ENCODE peak calls at places on chromosome 16, in four cellular contexts. N, R, B and Z are unnamed samples.

GRCh38 chr16:54165174-54165911 is 121.2 kb downstream of the IRX3 start:
- DNase-seq in N (no peak), R (no peak), B (no peak), Z (no peak)

GRCh38 chr16:27449434-27450188 is 47.6 kb downstream of the IL21R start:
- DNase-seq in N (no peak), R (peak), B (peak), Z (no peak)

GRCh38 chr16:89737341-89738071 is 16.2 kb downstream of the ZNF276 start:
- DNase-seq in N (no peak), R (peak), B (no peak), Z (no peak)

GRCh38 chr16:58197314-58198012 is 443 bp downstream of the CSNK2A2 start:
- DNase-seq in N (no peak), R (no peak), B (no peak), Z (no peak)

GRCh38 chr16:1290032-1290431 is 19.4 kb upstream of the UBE2I start:
- DNase-seq in N (no peak), R (no peak), B (no peak), Z (no peak)

GRCh38 chr16:68823401-68823800 is 19.9 kb upstream of the TANGO6 start:
- DNase-seq in N (peak), R (no peak), B (no peak), Z (no peak)

GRCh38 chr16:56370836-56371235 is 54.5 kb downstream of the AMFR start:
- DNase-seq in N (peak), R (no peak), B (no peak), Z (no peak)

GRCh38 chr16:84446596-84447392 is 57.7 kb downstream of the MEAK7 start:
- DNase-seq in N (no peak), R (no peak), B (no peak), Z (no peak)

GRCh38 chr16:2231016-2231931 is 5.0 kb upstream of the DNASE1L2 start:
- DNase-seq in N (peak), R (no peak), B (no peak), Z (no peak)

GRCh38 chr16:80024443-80024842 is 423.9 kb upstream of the MAF start:
- DNase-seq in N (no peak), R (no peak), B (no peak), Z (no peak)

GRCh38 chr16:81494434-81494806 is 49.8 kb downstream of the CMIP start:
- DNase-seq in N (no peak), R (no peak), B (no peak), Z (no peak)

GRCh38 chr16:72066747-72067146 is 3.7 kb downstream of the HPR start:
- DNase-seq in N (peak), R (no peak), B (no peak), Z (no peak)

GRCh38 chr16:83402969-83403368 is 404.8 kb upstream of the HSBP1 start:
- DNase-seq in N (peak), R (no peak), B (no peak), Z (no peak)

DNA sequence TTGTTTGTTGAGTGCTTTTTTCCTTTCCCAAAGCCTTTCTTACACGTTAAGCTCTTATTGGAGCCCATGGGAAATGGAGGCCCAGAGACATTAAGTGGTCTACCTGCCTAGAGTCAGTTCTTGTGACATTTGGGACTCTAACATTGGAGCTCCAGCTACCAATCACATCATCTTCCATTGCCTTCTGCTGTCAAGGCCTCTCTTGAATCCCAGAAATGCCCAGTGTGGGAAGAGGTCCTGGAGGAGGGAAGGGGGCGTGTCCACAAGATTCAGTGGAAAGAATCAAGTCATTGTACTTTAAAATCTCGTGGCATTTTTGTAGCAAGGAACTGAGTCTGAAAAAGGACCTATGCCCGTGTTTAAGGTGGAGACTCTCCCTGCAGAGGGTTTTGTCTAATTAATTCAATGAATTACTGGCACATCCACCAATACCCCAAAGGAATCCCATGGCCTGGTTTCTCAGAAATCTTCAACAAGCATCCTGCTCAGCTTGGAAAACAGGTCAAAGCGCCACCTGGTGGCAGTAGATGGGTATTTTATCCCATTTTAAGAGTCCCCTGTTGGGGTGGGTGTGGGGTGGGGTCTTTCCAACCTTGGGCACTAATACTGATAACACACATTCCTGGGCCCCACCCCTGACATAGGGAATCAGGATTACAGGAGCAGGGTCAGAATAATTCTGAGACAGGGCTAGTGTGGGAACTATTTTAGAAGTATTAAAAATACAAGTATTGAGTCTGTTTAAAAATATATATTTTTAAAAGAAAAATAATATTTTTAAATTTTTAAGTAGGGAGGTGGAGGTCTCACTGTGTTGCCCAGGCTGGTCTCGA is 24.6 kb downstream of the GPT2 start:
- DNase-seq in N (peak), R (peak), B (peak), Z (no peak)
- TF ChIP-seq CTCF in N (peak), R (peak), B (peak), Z (peak)

DNA sequence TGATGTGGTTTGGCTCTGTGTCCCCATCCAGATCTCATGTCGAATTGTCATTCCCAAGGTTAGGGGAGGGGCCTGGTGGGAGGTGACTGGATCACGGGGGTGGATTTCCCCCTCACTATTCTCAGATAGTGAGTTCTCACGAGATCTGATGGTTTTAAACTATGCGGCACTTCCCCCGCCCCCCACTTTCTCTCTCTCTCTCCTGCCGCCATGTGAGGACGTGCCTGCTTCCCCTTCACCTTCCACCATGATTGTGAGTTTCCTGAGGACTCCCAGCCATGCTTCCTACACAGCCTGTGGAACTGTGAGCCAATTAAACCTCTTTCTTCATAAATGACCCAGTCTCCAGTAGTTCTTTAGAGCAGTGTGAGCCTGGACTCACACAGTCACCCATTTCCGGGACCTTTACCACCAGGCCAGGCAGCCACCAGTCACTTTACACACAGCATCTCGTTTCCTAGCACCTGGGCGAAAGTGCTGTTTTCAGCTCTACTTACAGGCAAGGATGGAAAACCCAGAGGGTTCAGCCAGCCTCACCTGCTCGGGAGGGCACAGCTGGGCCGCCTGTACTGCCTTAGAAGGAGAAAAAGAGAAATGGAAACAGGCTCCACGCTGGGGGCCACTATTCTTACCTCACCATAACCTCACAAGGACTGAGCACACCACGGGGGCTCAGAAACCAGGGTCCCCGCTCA is 13.8 kb upstream of the ZC3H18 start:
- DNase-seq in N (no peak), R (no peak), B (no peak), Z (no peak)
- TF ChIP-seq CTCF in N (no peak), R (no peak), B (no peak), Z (no peak)

GRCh38 chr16:11200523-11201063 is 55.4 kb downstream of the SOCS1 start:
- DNase-seq in N (no peak), R (no peak), B (no peak), Z (no peak)

GRCh38 chr16:11198817-11199216 is 57.2 kb downstream of the SOCS1 start:
- DNase-seq in N (no peak), R (no peak), B (no peak), Z (no peak)

GRCh38 chr16:11202260-11203091 is 53.5 kb downstream of the SOCS1 start:
- DNase-seq in N (peak), R (no peak), B (no peak), Z (no peak)

GRCh38 chr16:11203111-11203623 is 52.8 kb downstream of the SOCS1 start:
- DNase-seq in N (no peak), R (no peak), B (no peak), Z (no peak)

GRCh38 chr16:11201498-11202259 is 54.3 kb downstream of the SOCS1 start:
- DNase-seq in N (peak), R (no peak), B (no peak), Z (peak)
- TF ChIP-seq CTCF in N (no peak), R (no peak), B (no peak), Z (no peak)

DNA sequence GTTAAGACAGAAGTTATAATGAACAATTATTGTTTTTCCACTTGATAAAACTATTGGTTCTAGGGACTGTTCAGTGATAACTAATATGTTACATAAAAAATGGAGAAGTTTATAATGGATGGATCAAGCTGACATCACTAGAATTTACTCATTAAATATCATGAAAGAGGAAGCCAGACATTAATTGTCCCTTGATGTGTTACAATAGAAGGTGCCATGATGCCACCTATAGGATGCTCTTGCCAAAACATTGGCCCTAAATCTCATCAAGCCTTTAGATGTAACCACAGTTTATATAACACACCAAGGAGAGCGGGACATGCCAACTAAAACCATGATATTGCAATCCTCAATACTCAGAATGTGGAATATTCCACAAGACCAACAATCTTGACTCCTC is 147.9 kb upstream of the MON1B start:
- DNase-seq in N (peak), R (no peak), B (no peak), Z (no peak)
- TF ChIP-seq CTCF in N (peak), R (no peak), B (no peak), Z (no peak)

GRCh38 chr16:17801024-17801423 is 330.3 kb upstream of the XYLT1 start:
- DNase-seq in N (peak), R (no peak), B (no peak), Z (no peak)
- TF ChIP-seq CTCF in N (no peak), R (no peak), B (no peak), Z (no peak)

GRCh38 chr16:46907061-46907774 is 23.1 kb downstream of the GPT2 start:
- DNase-seq in N (no peak), R (no peak), B (no peak), Z (no peak)
- TF ChIP-seq CTCF in N (no peak), R (no peak), B (no peak), Z (no peak)

GRCh38 chr16:65525743-65526142 is 403.9 kb upstream of the CDH11 start:
- DNase-seq in N (no peak), R (no peak), B (no peak), Z (no peak)
- TF ChIP-seq CTCF in N (peak), R (no peak), B (no peak), Z (no peak)